ENCODE peak calls at places on chromosomes 16 and 17, in eight cellular contexts. U, Z, I, Y, R, N, P and B are unnamed samples.

GRCh38 chr16:11596572-11597226 is 10.0 kb upstream of the LITAF start:
- DNase-seq in U (no peak), Z (no peak), I (no peak), Y (no peak), R (no peak), N (peak; percentile 44), P (no peak), B (no peak)

GRCh38 chr16:69930117-69930776 is 20.9 kb upstream of the CLEC18A start:
- DNase-seq in U (no peak), Z (no peak), I (no peak), Y (peak; percentile 60), R (peak; percentile 50), N (peak; percentile 76), P (peak; percentile 67), B (peak; percentile 70)

GRCh38 chr17:1177099-1177996 is 2.4 kb downstream of the ABR start:
- DNase-seq in U (no peak), Z (no peak), I (no peak), Y (no peak), R (no peak), N (peak; percentile 44), P (peak; percentile 25), B (no peak)

GRCh38 chr16:71917900-71918299 is 22.6 kb downstream of the IST1 start:
- DNase-seq in U (no peak), Z (no peak), I (no peak), Y (no peak), R (no peak), N (no peak), P (peak; percentile 26), B (no peak)

GRCh38 chr16:10881479-10882030 is 4.6 kb downstream of the CIITA start:
- DNase-seq in U (no peak), Z (no peak), I (no peak), Y (no peak), R (no peak), N (no peak), P (no peak), B (no peak)

GRCh38 chr17:81427446-81428120 is 32.3 kb downstream of the BAHCC1 start:
- DNase-seq in U (peak; percentile 88), Z (no peak), I (no peak), Y (no peak), R (no peak), N (no peak), P (no peak), B (no peak)

GRCh38 chr16:81523387-81524115 is 78.9 kb downstream of the CMIP start:
- DNase-seq in U (peak; percentile 61), Z (no peak), I (peak; percentile 69), Y (peak; percentile 74), R (no peak), N (peak; percentile 51), P (peak; percentile 74), B (no peak)

GRCh38 chr17:78258323-78259229 is 27.1 kb downstream of the TMEM235 start:
- DNase-seq in U (peak; percentile 82), Z (no peak), I (no peak), Y (no peak), R (no peak), N (peak; percentile 69), P (peak; percentile 23), B (no peak)

GRCh38 chr16:81483064-81483969 is 38.7 kb downstream of the CMIP start:
- DNase-seq in U (no peak), Z (no peak), I (no peak), Y (no peak), R (no peak), N (no peak), P (peak; percentile 66), B (no peak)

GRCh38 chr17:48804936-48805411 is 12.1 kb downstream of the TTLL6 start:
- DNase-seq in U (peak; percentile 79), Z (peak; percentile 68), I (peak; percentile 29), Y (peak; percentile 64), R (peak; percentile 42), N (peak; percentile 81), P (peak; percentile 52), B (no peak)

GRCh38 chr17:58416937-58417299 is 416 bp downstream of the RNF43 start:
- DNase-seq in U (no peak), Z (no peak), I (no peak), Y (no peak), R (no peak), N (peak; percentile 22), P (no peak), B (no peak)

GRCh38 chr17:79529661-79530081 is 81.2 kb downstream of the RBFOX3 start:
- DNase-seq in U (no peak), Z (no peak), I (no peak), Y (no peak), R (no peak), N (no peak), P (no peak), B (no peak)

GRCh38 chr16:3036726-3037315 is at the start of gene BICDL2:
- DNase-seq in U (peak; percentile 86), Z (no peak), I (no peak), Y (no peak), R (no peak), N (no peak), P (no peak), B (no peak)

GRCh38 chr16:20241321-20241720 is 86.0 kb downstream of the GP2 start:
- DNase-seq in U (no peak), Z (no peak), I (no peak), Y (no peak), R (no peak), N (no peak), P (no peak), B (no peak)

GRCh38 chr16:82062645-82063058 is 27.6 kb downstream of the HSD17B2 start:
- DNase-seq in U (no peak), Z (no peak), I (no peak), Y (no peak), R (no peak), N (no peak), P (peak; percentile 87), B (no peak)

DNA sequence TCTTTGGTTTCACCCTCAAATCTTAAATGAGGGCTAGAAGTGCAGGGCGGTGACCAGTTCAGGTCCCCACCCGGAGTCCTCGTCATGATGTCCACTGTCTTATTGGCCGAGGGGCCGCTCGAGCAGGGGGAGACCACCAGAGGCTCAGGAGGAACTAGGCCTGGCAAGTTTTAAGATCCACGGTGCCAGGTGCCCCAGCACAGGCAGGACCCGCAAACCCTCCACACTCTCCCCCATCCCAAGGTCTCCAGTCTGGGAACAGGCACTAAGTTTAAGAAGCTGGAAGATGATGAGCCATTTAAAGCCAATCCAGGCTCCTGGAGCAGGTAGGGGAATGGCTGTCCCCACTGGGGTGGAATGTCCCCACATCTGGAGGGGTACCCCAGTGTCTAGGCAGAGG is 4.1 kb downstream of the DLX3 start:
- DNase-seq in U (peak; percentile 34), Z (no peak), I (no peak), Y (no peak), R (no peak), N (no peak), P (no peak), B (no peak)
- H3K27me3 ChIP-seq in U (peaks cover 81% of the 10 kb centered on the region), Z (peaks cover 50% of the 10 kb centered on the region), I (peaks cover 20% of the 10 kb centered on the region), Y (peaks cover 13% of the 10 kb centered on the region), R (peaks cover 94% of the 10 kb centered on the region), N (peaks cover 54% of the 10 kb centered on the region), P (peaks cover 68% of the 10 kb centered on the region), B (peaks cover 62% of the 10 kb centered on the region)

DNA sequence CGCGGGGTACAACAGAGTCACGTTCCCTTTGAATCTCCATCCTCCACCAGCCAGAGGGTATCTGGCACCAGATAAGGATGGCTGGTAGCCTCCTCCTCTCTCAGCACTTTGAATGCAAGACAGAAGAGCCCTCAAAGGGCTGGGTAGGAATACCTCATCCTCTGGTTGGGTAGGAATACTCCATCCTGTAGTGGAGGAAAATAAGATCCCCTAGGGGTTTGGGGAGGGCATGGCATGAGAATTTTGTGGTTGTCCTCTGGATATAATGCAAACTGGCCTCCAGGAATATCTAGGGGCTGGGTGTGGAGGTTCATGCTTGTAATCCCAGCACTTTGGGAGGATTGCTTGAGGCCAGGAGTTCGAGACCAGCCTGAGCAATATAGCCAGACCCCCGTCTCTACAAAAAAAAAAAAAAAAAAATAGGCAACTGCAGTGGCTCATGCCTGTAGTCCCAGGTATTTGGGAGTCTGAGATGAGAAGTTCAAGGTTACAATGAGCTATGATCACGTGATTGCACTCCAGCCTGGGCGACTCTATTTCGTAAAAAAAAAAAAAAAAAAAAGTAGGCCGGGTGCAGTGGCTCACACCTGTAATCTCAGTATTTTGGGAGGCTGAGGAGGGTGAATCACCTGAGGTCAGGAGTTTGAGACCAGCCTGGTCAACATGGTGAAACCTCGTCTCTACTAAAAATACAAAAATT is 2.7 kb downstream of the IGFBP4 start:
- DNase-seq in U (no peak), Z (no peak), I (no peak), Y (no peak), R (no peak), N (peak; percentile 68), P (peak; percentile 50), B (no peak)
- H3K4me1 ChIP-seq in U (peaks cover 57% of the 10 kb centered on the region), Z (peaks cover 16% of the 10 kb centered on the region), I (peaks cover 22% of the 10 kb centered on the region), Y (peaks cover 58% of the 10 kb centered on the region), R (peaks cover 19% of the 10 kb centered on the region), N (peaks cover 3% of the 10 kb centered on the region), P (peaks cover 39% of the 10 kb centered on the region), B (peaks cover 6% of the 10 kb centered on the region)

DNA sequence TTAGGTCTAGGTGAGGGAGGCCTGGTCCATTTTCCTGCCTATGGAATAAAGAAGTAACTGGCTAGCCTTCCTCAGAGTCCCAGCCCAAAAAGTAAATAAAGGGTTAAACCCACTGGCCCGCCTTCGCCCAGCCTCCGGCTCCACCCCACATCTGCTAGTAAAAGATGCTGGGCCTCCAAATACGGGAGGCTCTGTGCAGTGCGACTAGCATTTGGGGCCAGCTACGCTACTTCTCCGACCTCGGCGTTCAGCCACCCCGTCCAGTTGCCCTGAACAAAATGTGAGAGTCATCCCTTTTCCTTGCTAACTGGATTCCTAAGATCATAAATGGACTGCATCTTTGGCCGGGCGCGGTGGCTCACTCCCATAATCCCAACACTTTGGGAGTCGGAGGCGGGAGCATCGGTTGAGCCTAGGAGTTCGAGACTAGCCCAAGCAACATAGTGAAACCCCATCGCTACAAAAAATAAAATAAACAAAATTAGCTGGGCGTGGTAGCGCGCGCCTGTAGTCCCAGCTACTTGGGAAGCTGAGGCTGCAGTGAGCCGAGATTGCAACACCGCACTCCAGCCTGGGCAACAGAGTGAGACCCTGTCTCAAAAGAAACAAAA is 880 bp upstream of the MPP2 start:
- DNase-seq in U (no peak), Z (no peak), I (peak; percentile 57), Y (peak; percentile 81), R (peak; percentile 51), N (peak; percentile 79), P (peak; percentile 83), B (no peak)
- H3K27me3 ChIP-seq in U (peaks cover 53% of the 10 kb centered on the region), Z (no peaks in the 10 kb centered on the region), I (peaks cover 5% of the 10 kb centered on the region), Y (no peaks in the 10 kb centered on the region), R (peaks cover 23% of the 10 kb centered on the region), N (peaks cover 4% of the 10 kb centered on the region), P (peaks cover 11% of the 10 kb centered on the region), B (no peaks in the 10 kb centered on the region)

GRCh38 chr16:21611178-21611545 is 11.8 kb downstream of the METTL9 start:
- DNase-seq in U (no peak), Z (no peak), I (no peak), Y (no peak), R (no peak), N (no peak), P (peak; percentile 47), B (no peak)

GRCh38 chr16:21610006-21610544 is 10.7 kb downstream of the METTL9 start:
- DNase-seq in U (no peak), Z (no peak), I (no peak), Y (no peak), R (no peak), N (peak; percentile 75), P (no peak), B (no peak)

GRCh38 chr16:21611546-21612384 is 12.4 kb downstream of the METTL9 start:
- DNase-seq in U (no peak), Z (no peak), I (no peak), Y (no peak), R (no peak), N (no peak), P (no peak), B (no peak)

GRCh38 chr16:21608647-21609328 is 9.4 kb downstream of the METTL9 start:
- DNase-seq in U (no peak), Z (no peak), I (no peak), Y (no peak), R (no peak), N (no peak), P (no peak), B (no peak)

GRCh38 chr16:21610766-21611165 is 11.4 kb downstream of the METTL9 start:
- DNase-seq in U (no peak), Z (no peak), I (no peak), Y (no peak), R (no peak), N (no peak), P (no peak), B (no peak)
- H3K4me1 ChIP-seq in U (peaks cover 50% of the 10 kb centered on the region), Z (peaks cover 6% of the 10 kb centered on the region), I (peaks cover 4% of the 10 kb centered on the region), Y (peaks cover 41% of the 10 kb centered on the region), R (peaks cover 5% of the 10 kb centered on the region), N (peaks cover 18% of the 10 kb centered on the region), P (peaks cover 3% of the 10 kb centered on the region), B (peaks cover 3% of the 10 kb centered on the region)